ENCODE peak calls at places on chromosomes 13 and 19, in ten cellular contexts. C, V, E, T, K, A, R, W, S and Q are unnamed samples.

GRCh38 chr19:372306-372890 is 27.8 kb upstream of the MIER2 start:
- DNase-seq in C (no peak), V (no peak), E (no peak), T (peak), K (no peak), A (no peak), R (no peak), W (no peak), S (no peak), Q (no peak)

GRCh38 chr19:50384685-50385535 is 763 bp downstream of the POLD1 start:
- DNase-seq in C (peak), V (no peak), E (no peak), T (no peak), K (no peak), A (no peak), R (no peak), W (no peak), S (peak), Q (no peak)

GRCh38 chr19:8304841-8305621 is 3.1 kb downstream of the CD320 start:
- DNase-seq in C (no peak), V (no peak), E (no peak), T (no peak), K (peak), A (no peak), R (peak), W (peak), S (peak), Q (no peak)

GRCh38 chr19:45863840-45864628 is at the start of gene FOXA3:
- DNase-seq in C (no peak), V (peak), E (peak), T (no peak), K (no peak), A (peak), R (peak), W (no peak), S (peak), Q (peak)

GRCh38 chr13:71964491-71965108 is 97.6 kb upstream of the DACH1 start:
- DNase-seq in C (no peak), V (peak), E (no peak), T (no peak), K (no peak), A (no peak), R (no peak), W (no peak), S (no peak), Q (no peak)

GRCh38 chr19:37594982-37595382 is 306 bp downstream of the ZNF540 start:
- DNase-seq in C (no peak), V (peak), E (peak), T (no peak), K (peak), A (no peak), R (peak), W (peak), S (no peak), Q (no peak)

GRCh38 chr13:41835871-41836270 is 125.0 kb downstream of the VWA8 start:
- DNase-seq in C (no peak), V (no peak), E (no peak), T (no peak), K (no peak), A (no peak), R (no peak), W (no peak), S (no peak), Q (no peak)

GRCh38 chr19:11494634-11495285 is 10.9 kb downstream of the ZNF653 start:
- DNase-seq in C (no peak), V (no peak), E (no peak), T (no peak), K (no peak), A (no peak), R (no peak), W (peak), S (no peak), Q (no peak)

GRCh38 chr13:54387607-54388006 is 1359.0 kb downstream of the OLFM4 start:
- DNase-seq in C (no peak), V (no peak), E (no peak), T (no peak), K (no peak), A (no peak), R (no peak), W (no peak), S (peak), Q (no peak)

GRCh38 chr19:9936151-9937000 is at the start of gene OLFM2:
- DNase-seq in C (peak), V (no peak), E (no peak), T (no peak), K (no peak), A (no peak), R (peak), W (no peak), S (peak), Q (peak)

GRCh38 chr13:33145667-33146066 is 129.4 kb downstream of the KL start:
- DNase-seq in C (no peak), V (peak), E (no peak), T (no peak), K (no peak), A (peak), R (no peak), W (no peak), S (no peak), Q (no peak)
- TF ChIP-seq CTCF in C (no peak), V (no peak), E (no peak), T (no peak), K (no peak), A (no peak), R (no peak), W (no peak), S (no peak), Q (no peak)

DNA sequence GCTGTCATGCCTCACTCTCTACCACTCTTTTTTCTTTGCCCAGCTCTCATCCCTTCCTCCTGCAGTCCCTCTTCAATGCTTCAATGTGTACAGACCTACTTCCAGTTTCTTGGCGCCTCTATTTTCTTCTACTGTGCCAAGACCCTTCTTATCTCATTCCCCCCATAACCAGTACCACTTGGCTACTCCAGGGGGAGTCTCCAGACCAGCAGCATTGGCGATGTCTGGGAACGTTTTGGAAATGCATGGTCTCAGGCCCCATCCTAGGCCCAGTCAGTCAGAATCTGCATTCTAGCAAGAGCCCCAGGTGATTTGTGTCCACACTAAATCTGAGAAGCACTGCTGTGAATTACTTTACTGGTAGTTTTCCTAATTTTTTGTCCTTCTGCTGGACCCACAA is 198.2 kb downstream of the SLC7A1 start:
- DNase-seq in C (no peak), V (no peak), E (no peak), T (no peak), K (no peak), A (no peak), R (no peak), W (no peak), S (peak), Q (no peak)
- TF ChIP-seq CTCF in C (no peak), V (no peak), E (no peak), T (peak), K (no peak), A (no peak), R (no peak), W (no peak), S (peak), Q (no peak)

DNA sequence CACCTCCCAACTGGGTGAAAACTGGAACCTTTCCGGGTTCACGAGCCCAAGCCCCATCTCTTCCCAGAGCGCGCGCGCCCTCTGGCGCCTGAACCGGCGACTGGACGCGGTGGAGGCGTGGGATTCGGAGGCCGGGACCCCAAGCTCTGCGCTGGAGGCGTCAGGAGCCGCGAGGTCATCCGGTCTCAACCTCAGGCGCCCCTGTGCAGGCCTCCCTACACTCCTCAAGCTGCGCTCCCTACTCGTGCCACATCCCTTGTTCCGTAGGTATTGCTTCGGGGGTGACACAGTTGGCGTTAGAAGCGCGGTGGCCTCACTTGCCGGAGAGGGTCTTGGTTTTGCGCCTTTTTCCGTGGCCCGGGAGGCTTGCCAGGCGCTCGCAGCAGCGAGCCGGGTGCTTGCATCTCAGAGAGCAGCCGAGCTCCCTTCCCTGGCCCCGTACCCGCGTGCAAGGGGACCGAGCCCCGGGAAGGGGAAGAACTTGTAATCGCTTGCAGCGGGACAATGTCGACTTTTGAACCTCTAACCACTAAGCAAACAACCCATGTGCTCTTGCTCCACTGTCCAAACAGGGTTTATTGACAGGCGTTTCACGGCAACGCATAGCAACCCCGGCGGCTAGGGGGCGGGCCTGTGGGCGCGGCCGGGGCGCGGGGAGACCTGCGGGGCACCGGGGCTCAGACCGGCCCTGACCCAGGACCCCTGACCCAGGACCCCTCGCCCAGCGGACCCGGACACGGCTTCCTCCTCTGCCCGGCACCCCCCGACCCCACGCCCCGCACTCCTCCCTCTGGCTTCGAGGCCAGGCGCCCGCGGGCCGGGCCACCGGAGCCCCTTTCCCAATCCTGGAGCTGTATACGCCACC is 8.5 kb downstream of the CDX2 start:
- DNase-seq in C (peak), V (peak), E (no peak), T (no peak), K (no peak), A (peak), R (no peak), W (no peak), S (peak), Q (peak)
- TF ChIP-seq CTCF in C (peak), V (peak), E (no peak), T (peak), K (no peak), A (peak), R (no peak), W (peak), S (peak), Q (peak)

GRCh38 chr19:54030895-54031586 is 32.7 kb downstream of the VSTM1 start:
- DNase-seq in C (no peak), V (no peak), E (no peak), T (no peak), K (no peak), A (no peak), R (no peak), W (no peak), S (peak), Q (no peak)
- TF ChIP-seq CTCF in C (no peak), V (no peak), E (no peak), T (peak), K (no peak), A (peak), R (no peak), W (no peak), S (peak), Q (no peak)

DNA sequence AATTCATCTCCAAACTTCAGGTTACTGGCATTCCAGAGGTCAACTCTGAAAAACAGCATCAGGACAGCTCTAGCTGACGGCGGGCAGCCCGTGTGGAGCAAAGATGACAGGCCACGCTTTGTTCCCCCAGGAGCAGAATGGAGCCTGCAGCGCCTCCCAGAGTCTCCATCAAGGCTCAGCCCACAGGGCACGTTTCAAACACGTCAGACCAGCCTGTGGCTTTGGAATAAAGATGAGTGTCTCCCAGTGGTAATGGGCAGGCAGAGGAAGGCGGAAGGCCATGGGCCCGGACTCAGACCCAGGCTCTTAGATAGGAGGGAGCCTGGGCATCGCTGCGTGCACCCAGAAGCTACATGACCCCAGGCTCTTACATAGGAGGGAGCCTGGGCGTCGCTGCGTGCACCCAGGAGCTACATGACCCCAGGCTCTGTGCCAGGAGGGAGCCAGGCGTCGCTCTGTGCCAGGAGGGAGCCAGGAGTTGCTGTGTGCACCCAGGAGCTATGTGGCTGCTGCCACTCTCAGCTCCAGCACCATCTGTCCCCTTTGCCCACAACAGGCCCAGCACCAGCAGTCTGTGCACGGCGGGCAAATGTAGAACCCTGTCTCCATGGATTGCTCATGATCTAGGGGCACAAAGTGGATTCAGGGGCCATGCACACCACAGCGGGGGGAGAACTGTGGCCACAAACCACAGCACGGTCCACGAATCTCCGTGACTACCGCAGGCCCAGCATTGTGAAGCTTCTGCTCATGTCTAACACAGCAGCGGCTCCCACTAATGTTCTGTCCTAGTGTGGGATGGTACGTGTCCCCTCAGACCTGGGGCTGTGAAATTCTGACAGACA is 47.8 kb upstream of the C13orf46 start:
- DNase-seq in C (no peak), V (no peak), E (no peak), T (no peak), K (no peak), A (no peak), R (no peak), W (no peak), S (no peak), Q (no peak)
- TF ChIP-seq CTCF in C (no peak), V (no peak), E (no peak), T (no peak), K (no peak), A (no peak), R (no peak), W (no peak), S (peak), Q (no peak)